ENCODE peak calls at places on chromosomes 5 and 9, in nine cellular contexts. T is MM.1S; Z is heart left ventricle; U is esophagus squamous epithelium; Y is PC-3; V is GM23248; E is brain microvascular endothelial cell; O is body of pancreas; H is CD4-positive, alpha-beta memory T cell. B is an unnamed sample.

GRCh38 chr9:112094240-112094639 is 80.9 kb downstream of the SUSD1 start:
- DNase-seq in O (no peak), Y (no peak), E (no peak), V (no peak), H (no peak), U (no peak), T (no peak), Z (no peak), B (no peak)

GRCh38 chr9:133971121-133971951 is 20.8 kb downstream of the VAV2 start:
- DNase-seq in O (no peak), E (no peak), T (no peak), Y (no peak), U (no peak), Z (peak; percentile 21), V (no peak), H (no peak), B (no peak)

GRCh38 chr5:157630341-157630740 is 21.9 kb downstream of the SOX30 start:
- DNase-seq in O (no peak), V (no peak), Y (no peak), H (no peak), U (no peak), T (no peak), Z (no peak), E (no peak), B (no peak)

GRCh38 chr9:37641331-37641730 is 9.4 kb upstream of the FRMPD1 start:
- DNase-seq in Z (no peak), T (no peak), O (no peak), E (no peak), H (no peak), U (no peak), V (no peak), Y (no peak), B (no peak)

GRCh38 chr5:53438486-53439472 is 41.6 kb upstream of the FST start:
- DNase-seq in O (no peak), V (peak; percentile 74), U (no peak), H (no peak), Y (peak; percentile 79), Z (no peak), E (peak; percentile 49), T (peak; percentile 27), B (no peak)

GRCh38 chr5:140185409-140185808 is 10.4 kb downstream of the CYSTM1 start:
- DNase-seq in V (no peak), E (no peak), Z (no peak), U (no peak), H (no peak), Y (no peak), T (no peak), O (no peak), B (no peak)

GRCh38 chr5:91977599-91977998 is 594.5 kb upstream of the ARRDC3 start:
- DNase-seq in Y (no peak), T (no peak), E (no peak), U (no peak), O (no peak), Z (no peak), H (no peak), V (no peak), B (no peak)

GRCh38 chr5:138967806-138968448 is 92.8 kb upstream of the LRRTM2 start:
- DNase-seq in Y (no peak), T (no peak), E (no peak), U (no peak), H (no peak), O (peak; percentile 81), V (peak; percentile 57), Z (peak; percentile 44), B (no peak)

GRCh38 chr9:133591116-133591910 is 17.9 kb downstream of the FAM163B start:
- DNase-seq in U (no peak), H (no peak), Z (no peak), E (no peak), Y (no peak), T (no peak), O (no peak), V (no peak), B (no peak)

GRCh38 chr9:88302579-88303324 is 85.5 kb upstream of the SPIN1 start:
- DNase-seq in O (no peak), V (no peak), E (no peak), T (no peak), U (no peak), H (no peak), Z (no peak), Y (no peak), B (no peak)

GRCh38 chr5:5711112-5711511 is 288.6 kb downstream of the ICE1 start:
- DNase-seq in V (no peak), Y (no peak), T (no peak), E (no peak), H (no peak), U (no peak), Z (no peak), O (no peak), B (no peak)

GRCh38 chr5:79200573-79201183 is 35.3 kb upstream of the JMY start:
- DNase-seq in E (peak; percentile 6), O (no peak), U (no peak), H (peak; percentile 12), Y (peak; percentile 52), V (peak; percentile 29), Z (no peak), T (peak; percentile 30), B (no peak)

GRCh38 chr9:2740616-2741015 is 23.3 kb downstream of the KCNV2 start:
- DNase-seq in Z (no peak), O (no peak), U (no peak), Y (peak; percentile 18), E (peak; percentile 21), V (peak; percentile 38), T (no peak), H (no peak), B (no peak)

GRCh38 chr5:683619-684481 is 9.3 kb downstream of the TPPP start:
- DNase-seq in Z (peak; percentile 70), Y (no peak), V (no peak), U (no peak), T (no peak), E (no peak), O (no peak), H (no peak), B (no peak)

GRCh38 chr5:80659111-80659510 is 4.3 kb upstream of the DHFR start:
- DNase-seq in V (peak; percentile 82), Y (no peak), H (no peak), Z (no peak), E (peak; percentile 31), T (no peak), U (no peak), O (no peak), B (no peak)

GRCh38 chr5:135365281-135365680 is 33.8 kb downstream of the MACROH2A1 start:
- DNase-seq in Z (no peak), H (no peak), E (no peak), U (no peak), O (no peak), Y (no peak), V (no peak), T (no peak), B (no peak)

GRCh38 chr5:126961702-126962101 is 68.7 kb downstream of the MARCHF3 start:
- DNase-seq in E (no peak), V (peak; percentile 56), U (no peak), T (peak; percentile 25), H (no peak), Y (peak; percentile 64), O (no peak), Z (no peak), B (no peak)

GRCh38 chr5:176740131-176740701 is 70.1 kb upstream of the UNC5A start:
- DNase-seq in V (no peak), Z (no peak), U (no peak), E (no peak), H (no peak), Y (no peak), O (no peak), T (no peak), B (no peak)

DNA sequence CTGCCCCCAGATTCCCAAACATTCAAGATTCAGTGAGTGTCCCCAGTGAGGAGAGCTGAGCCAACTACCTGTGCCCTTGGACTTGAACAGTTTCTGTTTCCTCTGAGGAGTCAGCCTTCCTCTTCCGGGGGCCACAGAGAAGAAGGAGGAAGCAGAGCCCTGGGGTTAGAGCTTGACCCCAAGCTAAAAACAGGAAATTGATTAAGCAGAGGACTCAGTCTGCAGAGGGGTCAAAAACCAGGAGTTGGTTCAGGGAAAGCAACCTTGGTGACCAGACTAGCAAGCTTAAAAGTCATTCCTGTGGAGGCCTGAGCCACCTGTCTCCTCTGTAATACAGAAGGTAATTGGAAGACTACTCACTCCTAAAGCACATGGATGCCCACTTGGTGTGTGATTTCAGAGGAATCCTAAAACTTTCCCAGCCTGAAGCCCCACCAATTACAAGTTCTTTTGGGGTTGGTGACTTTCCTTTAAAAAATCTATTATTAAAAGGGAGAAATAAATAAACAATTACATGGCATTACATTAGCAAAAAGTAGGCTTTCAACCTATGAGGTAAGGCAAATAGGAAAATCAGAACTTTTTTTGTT is 64.2 kb upstream of the SELENOP start:
- DNase-seq in E (no peak), T (no peak), O (no peak), U (no peak), Z (no peak), Y (no peak), H (no peak), V (no peak), B (no peak)
- H3K27ac ChIP-seq in E (no peak overlapping the region), T (no peak overlapping the region), O (no peak overlapping the region), U (no peak overlapping the region), Z (no peak overlapping the region), Y (no peak overlapping the region), H (no peak overlapping the region), V (no peak overlapping the region), B (no peak overlapping the region)

DNA sequence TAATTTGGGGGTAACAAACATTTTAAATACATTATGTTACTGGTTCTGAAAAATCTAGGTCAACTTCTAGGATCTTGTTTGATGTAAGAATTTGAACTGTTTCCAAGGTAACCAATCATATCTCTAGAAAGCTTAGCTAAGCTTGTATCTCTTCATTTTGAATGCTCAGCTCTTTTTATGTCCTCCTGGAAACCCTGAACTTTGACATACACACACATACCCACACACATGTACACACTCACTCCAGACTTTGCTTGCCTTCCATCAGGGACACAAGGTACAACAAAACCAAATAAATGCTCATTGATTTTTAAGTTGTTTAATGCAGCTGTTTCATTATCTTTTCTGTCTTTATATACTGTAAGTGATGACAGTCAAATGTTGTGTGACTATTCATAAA is 178.5 kb downstream of the RAB3C start:
- DNase-seq in H (peak; percentile 34), E (no peak), O (no peak), U (no peak), T (no peak), Z (no peak), Y (no peak), V (no peak), B (no peak)
- H3K27ac ChIP-seq in H (no peak overlapping the region), E (no peak overlapping the region), O (no peak overlapping the region), U (no peak overlapping the region), T (no peak overlapping the region), Z (no peak overlapping the region), Y (no peak overlapping the region), V (no peak overlapping the region), B (no peak overlapping the region)

GRCh38 chr5:172932313-172933017 is 26.8 kb upstream of the RPL26L1 start:
- DNase-seq in Y (peak; percentile 70), E (peak; percentile 70), T (peak; percentile 27), U (no peak), H (peak; percentile 70), V (peak; percentile 90), Z (peak; percentile 76), O (peak; percentile 78), B (peak; percentile 47)
- H3K27ac ChIP-seq in Y (peak overlapping the region; percentile 88), E (peak overlapping the region; percentile 97), T (no peak overlapping the region), U (no peak overlapping the region), H (no peak overlapping the region), V (peak overlapping the region; percentile 96), Z (peak overlapping the region; percentile 79), O (no peak overlapping the region), B (no peak overlapping the region)

DNA sequence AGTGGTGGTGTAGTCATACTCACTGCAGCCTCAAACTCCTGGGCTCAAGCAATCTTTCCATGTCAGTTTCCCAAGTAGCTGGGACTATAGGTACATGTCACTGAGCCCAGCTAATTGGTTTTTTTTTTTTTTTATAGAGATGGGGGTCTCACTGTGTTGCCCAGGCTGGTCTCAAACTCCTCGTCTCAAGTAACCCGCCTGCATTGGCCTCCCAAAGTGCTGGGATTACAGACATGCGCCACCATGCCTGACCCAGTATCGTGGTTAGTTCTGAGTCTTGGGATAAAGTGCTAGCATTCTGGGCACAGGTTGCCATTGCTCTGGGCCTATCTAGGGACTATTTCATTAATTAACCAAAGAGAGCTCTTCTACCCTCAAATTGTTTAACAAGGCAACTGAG is 108.3 kb downstream of the PLPP1 start:
- DNase-seq in T (no peak), O (no peak), U (no peak), H (no peak), Y (no peak), V (no peak), E (no peak), Z (no peak), B (no peak)
- H3K27ac ChIP-seq in T (no peak overlapping the region), O (no peak overlapping the region), U (no peak overlapping the region), H (no peak overlapping the region), Y (no peak overlapping the region), V (no peak overlapping the region), E (no peak overlapping the region), Z (peak overlapping the region; percentile 11), B (no peak overlapping the region)